ENCODE peak calls at places on chromosomes 12 and 14, in nine cellular contexts. Q is stomach, N is A549, C is SK-N-SH, W is K562, G is transverse colon, I is sigmoid colon, D is HepG2, L is upper lobe of left lung. V is an unnamed sample. For H3K4me1, the result is how much of the 10 kb centered on the place peaks cover.

GRCh38 chr12:20601668-20602280 is 93.4 kb upstream of the SLCO1C1 start:
- DNase-seq in Q (no peak), N (peak), C (peak), W (no peak), G (no peak), I (no peak), D (peak), L (no peak), V (no peak)

GRCh38 chr12:38689704-38690103 is 215.7 kb downstream of the CPNE8 start:
- DNase-seq in Q (no peak), N (no peak), C (no peak), W (no peak), G (no peak), I (no peak), D (no peak), L (no peak), V (no peak)

GRCh38 chr12:42094277-42094676 is 50.4 kb downstream of the GXYLT1 start:
- DNase-seq in Q (no peak), N (no peak), C (no peak), W (no peak), G (no peak), I (no peak), D (no peak), L (no peak), V (no peak)

GRCh38 chr12:54012631-54013398 is 4.0 kb downstream of the HOXC8 start:
- DNase-seq in Q (no peak), N (peak), C (no peak), W (peak), G (no peak), I (no peak), D (no peak), L (no peak), V (no peak)

GRCh38 chr14:91229743-91230200 is 14.7 kb downstream of the GPR68 start:
- DNase-seq in Q (no peak), N (no peak), C (no peak), W (no peak), G (peak), I (no peak), D (no peak), L (no peak), V (no peak)

GRCh38 chr14:23056956-23057756 is at the start of gene CDH24:
- DNase-seq in Q (peak), N (peak), C (peak), W (peak), G (peak), I (peak), D (no peak), L (peak), V (peak)

GRCh38 chr14:55556929-55557623 is 22.9 kb upstream of the KTN1 start:
- DNase-seq in Q (peak), N (no peak), C (peak), W (no peak), G (peak), I (peak), D (peak), L (no peak), V (no peak)

GRCh38 chr14:70616646-70617045 is 16.2 kb upstream of the MED6 start:
- DNase-seq in Q (no peak), N (no peak), C (no peak), W (no peak), G (no peak), I (no peak), D (no peak), L (no peak), V (no peak)

GRCh38 chr14:96086032-96086431 is 46.9 kb downstream of the C14orf132 start:
- DNase-seq in Q (no peak), N (peak), C (no peak), W (no peak), G (no peak), I (peak), D (no peak), L (no peak), V (no peak)

GRCh38 chr12:96136129-96136528 is 58.0 kb upstream of the ELK3 start:
- DNase-seq in Q (no peak), N (no peak), C (no peak), W (no peak), G (no peak), I (no peak), D (no peak), L (no peak), V (no peak)

DNA sequence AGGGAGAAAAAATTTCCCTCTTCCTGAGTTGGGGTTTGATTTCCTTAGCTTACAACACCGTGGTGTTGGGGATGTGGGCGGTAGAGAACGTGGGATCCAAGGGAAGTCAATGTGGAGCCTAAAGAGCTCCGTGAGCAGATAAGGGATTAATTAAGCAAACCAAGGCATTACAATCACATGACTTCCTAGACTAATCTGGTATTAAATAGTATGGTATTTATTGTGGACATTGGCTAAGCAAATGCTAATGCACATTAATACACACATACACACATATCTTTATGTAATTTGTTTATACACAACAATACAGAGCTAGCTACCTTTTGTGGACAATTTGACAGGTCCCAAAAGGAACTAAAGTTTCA is 791 bp upstream of the RNF41 start:
- DNase-seq in Q (no peak), N (no peak), C (no peak), W (no peak), G (no peak), I (no peak), D (no peak), L (no peak), V (no peak)
- H3K4me3 ChIP-seq in Q (peak), N (peak), C (peak), W (peak), G (peak), I (peak), D (peak), L (peak), V (peak)

GRCh38 chr14:20489093-20489994 is 16.0 kb upstream of the RNASE10 start:
- DNase-seq in Q (no peak), N (no peak), C (no peak), W (no peak), G (no peak), I (no peak), D (peak), L (no peak), V (no peak)
- H3K4me1 ChIP-seq in Q (under half), N (under half), C (under half), W (under half), G (under half), I (under half), D (under half), L (under half), V (under half)

GRCh38 chr12:57725851-57726150 is 12.7 kb downstream of the AGAP2 start:
- DNase-seq in Q (no peak), N (peak), C (no peak), W (no peak), G (no peak), I (no peak), D (no peak), L (no peak), V (no peak)

GRCh38 chr12:57726151-57726883 is 12.2 kb downstream of the AGAP2 start:
- DNase-seq in Q (peak), N (peak), C (peak), W (peak), G (peak), I (peak), D (peak), L (peak), V (no peak)

GRCh38 chr12:57724936-57725740 is 13.4 kb downstream of the AGAP2 start:
- DNase-seq in Q (no peak), N (no peak), C (no peak), W (no peak), G (no peak), I (no peak), D (no peak), L (no peak), V (no peak)

GRCh38 chr12:57727758-57728395 is 10.7 kb downstream of the AGAP2 start:
- DNase-seq in Q (no peak), N (no peak), C (no peak), W (no peak), G (no peak), I (no peak), D (no peak), L (no peak), V (no peak)

GRCh38 chr12:57726884-57727757 is 11.4 kb downstream of the AGAP2 start:
- DNase-seq in Q (peak), N (no peak), C (no peak), W (no peak), G (peak), I (no peak), D (no peak), L (peak), V (no peak)
- TF ChIP-seq EP300 in Q (no peak), N (no peak), C (no peak), W (no peak), G (no peak), I (no peak), D (no peak), L (no peak), V (peak)

DNA sequence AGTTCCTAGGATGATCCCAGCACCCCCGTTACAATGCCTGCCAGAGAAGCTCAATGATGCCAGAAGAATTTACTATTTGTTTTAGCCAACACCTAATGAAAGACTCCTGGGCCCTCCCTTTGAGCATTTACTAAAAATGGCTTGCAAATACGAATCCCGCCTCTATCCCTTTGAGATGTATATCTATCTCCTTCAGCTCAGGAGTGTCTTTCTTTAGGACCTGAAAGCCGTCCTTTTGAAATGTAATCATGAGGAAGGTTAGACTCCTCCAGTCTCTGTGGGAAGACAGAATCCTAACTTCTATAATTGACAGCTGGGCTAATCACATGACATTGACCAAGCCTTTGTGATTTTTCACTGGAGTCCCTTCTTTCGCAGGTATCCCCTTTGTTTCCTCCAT is 19.2 kb upstream of the DYNC1H1 start:
- DNase-seq in Q (no peak), N (no peak), C (no peak), W (no peak), G (no peak), I (peak), D (no peak), L (no peak), V (no peak)
- H3K4me3 ChIP-seq in Q (no peak), N (no peak), C (no peak), W (no peak), G (no peak), I (no peak), D (no peak), L (no peak), V (no peak)

GRCh38 chr12:3204143-3204542 is 127.0 kb downstream of the TSPAN9 start:
- DNase-seq in Q (no peak), N (no peak), C (no peak), W (no peak), G (no peak), I (no peak), D (no peak), L (no peak), V (no peak)
- H3K4me1 ChIP-seq in Q (half or more), N (under half), C (half or more), W (under half), G (under half), I (under half), D (under half), L (half or more), V (under half)

GRCh38 chr12:46963977-46964376 is 115.4 kb upstream of the PCED1B start:
- DNase-seq in Q (no peak), N (no peak), C (no peak), W (no peak), G (no peak), I (no peak), D (no peak), L (no peak), V (no peak)

GRCh38 chr12:46958093-46958492 is 121.3 kb upstream of the PCED1B start:
- DNase-seq in Q (no peak), N (no peak), C (no peak), W (no peak), G (no peak), I (no peak), D (no peak), L (no peak), V (no peak)

GRCh38 chr12:46959484-46959883 is 119.9 kb upstream of the PCED1B start:
- DNase-seq in Q (no peak), N (peak), C (no peak), W (no peak), G (no peak), I (no peak), D (no peak), L (no peak), V (no peak)

GRCh38 chr12:46956451-46957035 is 122.9 kb upstream of the PCED1B start:
- DNase-seq in Q (no peak), N (no peak), C (no peak), W (no peak), G (no peak), I (no peak), D (no peak), L (no peak), V (no peak)

GRCh38 chr12:46958599-46959290 is 120.7 kb upstream of the PCED1B start:
- DNase-seq in Q (no peak), N (peak), C (no peak), W (no peak), G (no peak), I (no peak), D (peak), L (no peak), V (no peak)
- TF ChIP-seq EP300 in Q (no peak), N (no peak), C (no peak), W (no peak), G (no peak), I (no peak), D (no peak), L (no peak), V (no peak)

DNA sequence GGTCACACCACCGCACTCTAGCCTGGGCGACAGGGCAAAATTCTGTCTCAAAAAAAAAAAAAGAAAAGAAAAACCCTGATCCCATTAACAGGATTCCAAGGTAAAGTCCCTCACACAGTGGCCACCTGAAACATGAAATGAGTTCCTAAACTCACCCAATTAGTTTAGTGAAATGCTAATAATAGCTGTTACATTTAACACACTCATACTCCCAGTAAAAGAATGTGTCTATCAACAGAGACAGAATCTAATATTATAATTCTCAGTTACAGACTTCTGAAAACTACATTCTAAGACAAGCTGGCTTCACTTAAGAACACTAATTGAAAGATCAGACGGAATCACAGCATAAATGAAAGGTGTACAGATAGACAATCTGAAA is 44.2 kb downstream of the DUSP16 start:
- DNase-seq in Q (no peak), N (no peak), C (no peak), W (no peak), G (no peak), I (no peak), D (no peak), L (no peak), V (no peak)
- H3K4me3 ChIP-seq in Q (no peak), N (no peak), C (no peak), W (no peak), G (no peak), I (no peak), D (no peak), L (no peak), V (no peak)

GRCh38 chr12:5616854-5617253 is 184.9 kb downstream of the NTF3 start:
- DNase-seq in Q (no peak), N (no peak), C (no peak), W (no peak), G (no peak), I (no peak), D (no peak), L (no peak), V (no peak)

GRCh38 chr12:5615760-5616159 is 183.9 kb downstream of the NTF3 start:
- DNase-seq in Q (no peak), N (no peak), C (no peak), W (peak), G (no peak), I (no peak), D (no peak), L (no peak), V (no peak)

GRCh38 chr12:5619628-5620027 is 187.7 kb downstream of the NTF3 start:
- DNase-seq in Q (no peak), N (no peak), C (no peak), W (no peak), G (no peak), I (peak), D (no peak), L (no peak), V (no peak)

GRCh38 chr12:5612556-5613421 is 180.9 kb downstream of the NTF3 start:
- DNase-seq in Q (no peak), N (no peak), C (no peak), W (peak), G (no peak), I (no peak), D (no peak), L (no peak), V (no peak)

GRCh38 chr12:5614206-5614605 is 182.3 kb downstream of the NTF3 start:
- DNase-seq in Q (no peak), N (no peak), C (no peak), W (no peak), G (no peak), I (no peak), D (no peak), L (no peak), V (no peak)
- H3K4me1 ChIP-seq in Q (under half), N (under half), C (under half), W (under half), G (under half), I (under half), D (under half), L (under half), V (under half)

DNA sequence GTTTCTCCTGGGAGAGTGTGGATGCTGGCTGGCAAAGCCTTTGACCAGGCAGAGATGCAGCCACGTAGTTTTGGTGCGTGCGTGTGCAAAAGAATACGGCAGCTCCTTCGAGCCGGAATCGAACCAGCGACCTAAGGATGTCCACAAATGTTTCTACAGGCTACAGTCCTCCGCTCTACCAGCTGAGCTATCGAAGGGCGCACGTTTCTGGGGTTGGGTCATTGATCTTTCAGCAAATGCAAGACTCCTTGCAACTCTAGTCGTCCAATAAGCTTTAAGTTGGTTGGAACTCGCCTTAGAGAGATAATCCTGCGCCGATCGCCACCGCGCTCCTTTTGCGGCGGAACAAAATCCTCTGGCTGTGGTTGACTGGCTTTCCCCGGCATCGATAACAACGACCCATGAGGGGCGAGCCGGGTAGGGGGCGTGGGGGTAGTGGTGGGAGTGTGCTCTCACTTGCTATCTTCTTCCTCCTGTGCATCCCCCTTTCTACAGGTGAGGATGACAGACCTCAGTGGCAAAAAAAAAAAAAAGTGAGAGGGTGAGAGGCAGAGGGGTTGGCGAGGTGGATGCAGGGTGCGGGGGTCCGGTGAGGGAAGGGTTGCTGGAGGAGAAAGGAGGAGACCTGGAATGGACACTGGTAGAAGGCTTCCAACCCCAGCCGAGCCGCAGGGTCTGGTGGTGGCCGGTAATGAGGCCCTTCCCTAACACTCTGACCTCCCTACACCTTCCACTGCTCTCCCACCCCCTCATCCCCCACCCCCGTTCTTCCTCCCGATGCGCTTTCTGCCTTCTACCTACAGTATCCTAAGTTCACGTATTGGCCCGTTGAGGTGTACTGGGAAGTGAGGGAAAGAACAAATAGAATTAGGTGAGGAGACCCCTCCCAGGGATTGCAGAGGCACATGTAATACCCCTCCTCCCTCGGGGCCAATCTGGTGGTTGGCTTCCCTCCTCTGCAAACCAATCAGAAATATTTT is 11.8 kb upstream of the OR6S1 start:
- DNase-seq in Q (no peak), N (peak), C (no peak), W (peak), G (no peak), I (no peak), D (peak), L (peak), V (no peak)
- TF ChIP-seq EP300 in Q (no peak), N (no peak), C (no peak), W (peak), G (no peak), I (no peak), D (no peak), L (no peak), V (no peak)

V was measured in tibial nerve.